ENCODE peak calls at places on chromosomes 5 and 9, in ten cellular contexts. F, L, O, H, X, D, W, T, C and R are unnamed samples.

GRCh38 chr9:96344458-96345180 is 38.9 kb downstream of the SLC35D2 start:
- DNase-seq in F (peak), L (peak), O (peak), H (peak), X (peak), D (peak), W (peak), T (no peak), C (peak), R (peak)

GRCh38 chr5:98794001-98794400 is 20.5 kb downstream of the RGMB start:
- DNase-seq in F (no peak), L (no peak), O (peak), H (no peak), X (no peak), D (no peak), W (no peak), T (no peak), C (no peak), R (no peak)

GRCh38 chr9:30075451-30076199 is 2308.8 kb upstream of the ACO1 start:
- DNase-seq in F (peak), L (no peak), O (no peak), H (no peak), X (no peak), D (no peak), W (no peak), T (no peak), C (peak), R (no peak)

GRCh38 chr5:55022454-55022853 is 1.6 kb upstream of the GZMK start:
- DNase-seq in F (no peak), L (no peak), O (no peak), H (no peak), X (no peak), D (no peak), W (no peak), T (no peak), C (no peak), R (no peak)

GRCh38 chr5:142597546-142598337 is 88.1 kb downstream of the FGF1 start:
- DNase-seq in F (peak), L (peak), O (no peak), H (peak), X (peak), D (peak), W (no peak), T (peak), C (peak), R (no peak)

GRCh38 chr9:135970128-135970815 is 9.1 kb upstream of the UBAC1 start:
- DNase-seq in F (no peak), L (no peak), O (no peak), H (no peak), X (no peak), D (no peak), W (no peak), T (no peak), C (no peak), R (no peak)

GRCh38 chr5:110086658-110087388 is 397.1 kb downstream of the MAN2A1 start:
- DNase-seq in F (peak), L (peak), O (no peak), H (peak), X (peak), D (peak), W (peak), T (peak), C (peak), R (no peak)

GRCh38 chr5:54176066-54176835 is 134.1 kb downstream of the ARL15 start:
- DNase-seq in F (no peak), L (no peak), O (no peak), H (no peak), X (no peak), D (no peak), W (no peak), T (no peak), C (no peak), R (no peak)

GRCh38 chr5:120767171-120767820 is 303.2 kb downstream of the PRR16 start:
- DNase-seq in F (peak), L (peak), O (no peak), H (peak), X (peak), D (no peak), W (no peak), T (no peak), C (peak), R (no peak)

GRCh38 chr9:115158666-115159481 is 40.9 kb upstream of the TNC start:
- DNase-seq in F (peak), L (peak), O (no peak), H (peak), X (peak), D (no peak), W (no peak), T (no peak), C (peak), R (no peak)

GRCh38 chr9:91180240-91180929 is 181.3 kb downstream of the AUH start:
- DNase-seq in F (no peak), L (no peak), O (no peak), H (no peak), X (no peak), D (no peak), W (no peak), T (no peak), C (no peak), R (no peak)

GRCh38 chr5:172939045-172939444 is 20.2 kb upstream of the RPL26L1 start:
- DNase-seq in F (peak), L (peak), O (peak), H (peak), X (peak), D (peak), W (no peak), T (no peak), C (no peak), R (peak)

GRCh38 chr5:137630972-137631370 is 104.9 kb downstream of the KLHL3 start:
- DNase-seq in F (no peak), L (no peak), O (no peak), H (peak), X (peak), D (no peak), W (no peak), T (no peak), C (no peak), R (no peak)

GRCh38 chr9:100670719-100671118 is 92.8 kb downstream of the CAVIN4 start:
- DNase-seq in F (no peak), L (no peak), O (no peak), H (no peak), X (no peak), D (no peak), W (no peak), T (no peak), C (no peak), R (no peak)

GRCh38 chr9:114779352-114779845 is 26.4 kb downstream of the TNFSF15 start:
- DNase-seq in F (peak), L (no peak), O (peak), H (peak), X (no peak), D (peak), W (no peak), T (no peak), C (peak), R (no peak)

GRCh38 chr9:136662656-136663310 is at the start of gene EGFL7:
- DNase-seq in F (no peak), L (no peak), O (no peak), H (peak), X (peak), D (no peak), W (no peak), T (no peak), C (no peak), R (no peak)

GRCh38 chr5:116078199-116078598 is 6.6 kb upstream of the COMMD10 start:
- DNase-seq in F (no peak), L (no peak), O (no peak), H (no peak), X (no peak), D (no peak), W (no peak), T (no peak), C (no peak), R (no peak)

GRCh38 chr5:67149933-67150523 is 46.6 kb downstream of the CD180 start:
- DNase-seq in F (no peak), L (peak), O (no peak), H (peak), X (peak), D (no peak), W (no peak), T (no peak), C (peak), R (no peak)
- TF ChIP-seq CTCF in F (peak), L (peak), O (peak), H (peak), X (peak), D (no peak), W (peak), T (peak), C (peak), R (peak)

DNA sequence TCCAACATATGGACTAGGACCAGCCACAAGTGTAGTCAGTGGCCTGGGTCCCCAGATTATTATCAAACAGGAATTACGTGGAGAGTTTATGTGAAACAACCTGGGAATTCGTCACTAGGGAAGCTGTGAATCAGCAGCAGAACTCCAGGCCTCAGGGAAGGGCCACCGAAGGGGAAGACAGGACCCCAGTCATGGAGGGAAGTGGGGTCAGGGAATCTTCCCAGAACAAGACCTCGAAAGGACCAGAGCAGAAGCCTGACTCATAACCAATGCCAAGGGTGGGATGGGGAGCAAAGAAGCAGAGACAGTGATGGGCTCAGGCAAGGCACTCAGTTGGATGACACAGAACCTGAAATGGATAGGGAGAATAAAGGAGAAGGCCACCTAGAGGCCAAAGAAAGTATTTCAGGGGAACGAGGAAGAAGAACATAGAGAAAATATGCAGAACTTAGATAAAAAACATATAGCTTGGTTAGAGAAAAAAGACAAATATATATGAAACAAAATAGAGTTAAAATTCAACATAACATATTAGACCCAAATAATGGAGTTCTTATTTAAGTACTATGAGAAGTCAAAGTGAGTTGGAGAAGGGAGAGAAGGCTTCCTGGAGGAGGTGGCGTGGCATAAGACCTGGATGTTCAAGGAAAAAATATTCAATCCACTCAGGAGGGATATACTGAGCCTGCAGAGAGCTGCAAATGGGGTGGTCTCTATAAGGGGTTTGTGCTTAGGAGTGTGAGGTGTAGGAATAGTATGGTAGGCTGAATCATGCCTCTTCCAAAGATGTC is 66.7 kb upstream of the CAST start:
- DNase-seq in F (peak), L (no peak), O (no peak), H (no peak), X (peak), D (no peak), W (no peak), T (no peak), C (no peak), R (no peak)
- TF ChIP-seq CTCF in F (peak), L (peak), O (peak), H (peak), X (peak), D (no peak), W (no peak), T (peak), C (peak), R (peak)

GRCh38 chr5:132237141-132237540 is 9.5 kb upstream of the P4HA2 start:
- DNase-seq in F (peak), L (no peak), O (peak), H (no peak), X (no peak), D (peak), W (no peak), T (peak), C (no peak), R (no peak)
- TF ChIP-seq CTCF in F (peak), L (peak), O (no peak), H (peak), X (no peak), D (no peak), W (no peak), T (no peak), C (peak), R (no peak)

DNA sequence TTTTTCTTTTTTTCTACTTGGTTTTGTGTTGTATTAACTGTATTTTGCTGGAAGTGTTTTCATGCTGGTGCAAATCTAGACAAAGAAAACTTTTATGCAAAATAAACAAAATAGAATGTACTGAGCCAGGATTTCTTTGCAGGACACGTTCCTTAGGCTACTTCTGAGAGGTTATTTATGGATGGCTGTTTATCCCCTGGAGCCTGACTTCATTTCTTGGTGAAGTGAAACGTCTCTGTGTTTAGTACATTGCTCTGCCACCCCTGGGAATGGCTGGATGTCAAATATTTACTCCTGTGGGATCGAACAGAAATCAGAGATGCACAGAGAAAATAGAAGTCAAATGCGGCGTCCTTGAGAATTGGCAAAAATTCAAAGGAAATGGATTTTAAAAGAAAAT is 327.1 kb upstream of the MPDZ start:
- DNase-seq in F (no peak), L (no peak), O (no peak), H (no peak), X (no peak), D (no peak), W (no peak), T (no peak), C (no peak), R (no peak)
- TF ChIP-seq CTCF in F (no peak), L (no peak), O (no peak), H (no peak), X (no peak), D (no peak), W (no peak), T (no peak), C (no peak), R (no peak)

DNA sequence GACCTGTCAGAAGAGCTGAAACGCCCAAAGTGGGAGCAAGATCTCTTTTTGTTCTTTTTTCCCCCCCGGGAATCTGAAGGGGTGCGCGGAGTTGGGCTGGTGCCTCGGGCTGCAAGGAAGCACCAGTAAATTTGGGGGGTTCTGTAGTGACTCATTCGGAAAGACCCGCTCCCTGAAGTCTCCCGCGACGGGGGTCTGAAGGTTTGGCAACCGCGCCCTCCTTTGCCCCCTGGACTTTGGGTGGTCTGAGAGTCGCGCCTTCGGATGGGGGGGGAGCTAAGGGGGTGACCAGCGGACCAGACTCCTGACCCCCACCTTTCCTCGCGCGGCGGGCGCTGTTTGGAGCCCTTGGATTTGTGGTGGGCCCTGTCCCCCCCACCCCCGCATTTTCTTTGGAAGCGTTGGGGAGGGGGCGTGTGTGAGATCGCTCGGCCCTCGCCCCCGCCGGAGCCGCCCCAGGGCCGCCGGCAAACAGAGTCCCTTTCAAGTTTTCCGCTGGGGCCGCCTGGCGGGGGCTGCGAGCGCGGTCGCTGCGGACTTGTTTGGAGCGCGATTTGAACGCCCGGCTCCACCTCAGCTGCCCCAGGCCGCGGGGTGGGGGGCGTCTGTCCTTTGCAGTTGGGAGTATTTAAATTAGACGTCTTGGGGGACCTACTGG is 2.0 kb downstream of the CXXC5 start:
- DNase-seq in F (no peak), L (no peak), O (peak), H (no peak), X (no peak), D (no peak), W (no peak), T (no peak), C (peak), R (peak)
- TF ChIP-seq CTCF in F (no peak), L (peak), O (peak), H (peak), X (peak), D (peak), W (peak), T (no peak), C (peak), R (peak)

GRCh38 chr5:9920696-9921095 is 290.5 kb upstream of the TAS2R1 start:
- DNase-seq in F (no peak), L (no peak), O (no peak), H (no peak), X (no peak), D (no peak), W (no peak), T (no peak), C (no peak), R (no peak)

GRCh38 chr5:9927106-9927505 is 297.0 kb upstream of the TAS2R1 start:
- DNase-seq in F (peak), L (peak), O (no peak), H (peak), X (peak), D (no peak), W (no peak), T (no peak), C (peak), R (no peak)

GRCh38 chr5:9919306-9920030 is 289.3 kb upstream of the TAS2R1 start:
- DNase-seq in F (no peak), L (no peak), O (no peak), H (no peak), X (no peak), D (no peak), W (no peak), T (no peak), C (peak), R (no peak)

GRCh38 chr5:9924614-9925013 is 294.5 kb upstream of the TAS2R1 start:
- DNase-seq in F (peak), L (peak), O (no peak), H (peak), X (peak), D (no peak), W (no peak), T (peak), C (peak), R (no peak)

DNA sequence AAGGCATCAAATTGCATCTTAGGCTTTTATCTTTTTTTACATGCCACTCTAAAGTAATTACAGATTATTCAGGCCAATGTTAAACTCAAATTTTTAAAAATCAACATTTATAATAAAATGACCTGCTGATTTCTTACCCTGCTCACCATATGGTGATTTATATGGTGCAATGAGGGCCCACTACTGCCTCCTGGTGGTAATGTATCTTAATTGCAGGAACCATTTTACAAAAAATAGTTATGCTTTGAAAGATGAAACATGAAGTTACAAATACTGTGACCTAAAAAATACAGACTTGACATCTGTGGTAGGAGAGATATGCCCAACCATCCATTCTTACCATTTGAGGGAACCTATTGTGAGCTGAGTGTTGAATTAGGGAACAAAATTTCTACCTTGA is 292.6 kb upstream of the TAS2R1 start:
- DNase-seq in F (no peak), L (no peak), O (no peak), H (no peak), X (no peak), D (no peak), W (no peak), T (no peak), C (no peak), R (no peak)
- TF ChIP-seq CTCF in F (peak), L (peak), O (peak), H (peak), X (peak), D (no peak), W (no peak), T (peak), C (no peak), R (peak)

GRCh38 chr5:60590172-60590571 is 109.8 kb downstream of the DEPDC1B start:
- DNase-seq in F (no peak), L (no peak), O (no peak), H (no peak), X (no peak), D (no peak), W (no peak), T (no peak), C (no peak), R (no peak)

GRCh38 chr5:60584304-60584703 is 115.7 kb downstream of the DEPDC1B start:
- DNase-seq in F (no peak), L (no peak), O (no peak), H (no peak), X (no peak), D (no peak), W (no peak), T (no peak), C (no peak), R (no peak)

GRCh38 chr5:60585618-60586017 is 114.3 kb downstream of the DEPDC1B start:
- DNase-seq in F (no peak), L (no peak), O (no peak), H (no peak), X (no peak), D (no peak), W (no peak), T (no peak), C (no peak), R (no peak)

GRCh38 chr5:60583598-60583997 is 116.4 kb downstream of the DEPDC1B start:
- DNase-seq in F (peak), L (no peak), O (no peak), H (peak), X (no peak), D (no peak), W (no peak), T (no peak), C (peak), R (no peak)

DNA sequence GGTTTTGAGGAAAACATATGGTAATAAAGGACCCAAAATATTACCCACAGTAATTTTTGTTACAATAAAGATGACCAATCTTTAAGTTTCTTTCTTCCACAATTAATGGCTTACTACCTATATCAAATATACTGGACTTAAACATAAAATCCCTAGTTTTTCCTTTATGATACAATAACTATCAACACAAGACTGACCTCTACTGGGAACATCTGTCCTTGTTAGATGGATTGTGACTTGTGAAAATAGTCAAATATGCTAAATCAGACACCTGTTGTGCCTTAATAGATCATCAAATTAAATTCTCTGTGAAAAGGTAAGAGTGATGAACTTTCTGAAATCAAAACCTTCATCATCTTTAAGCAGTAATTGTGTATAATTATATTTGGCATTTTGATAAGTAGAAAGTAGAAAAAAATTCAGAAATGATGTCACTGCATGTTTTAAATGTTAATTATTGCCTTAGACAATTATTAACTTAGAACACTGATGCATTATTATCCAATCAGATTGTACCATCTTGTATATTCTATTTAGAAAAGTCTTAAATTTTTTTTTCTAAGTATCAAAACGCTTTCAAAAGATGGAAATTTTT is 113.6 kb downstream of the DEPDC1B start:
- DNase-seq in F (peak), L (no peak), O (no peak), H (peak), X (peak), D (no peak), W (no peak), T (no peak), C (peak), R (no peak)
- TF ChIP-seq CTCF in F (peak), L (peak), O (no peak), H (peak), X (peak), D (no peak), W (no peak), T (peak), C (peak), R (peak)

GRCh38 chr9:8400378-8400777 is 600.8 kb upstream of the DMAC1 start:
- DNase-seq in F (no peak), L (no peak), O (no peak), H (no peak), X (no peak), D (no peak), W (no peak), T (no peak), C (no peak), R (no peak)
- TF ChIP-seq CTCF in F (no peak), L (no peak), O (no peak), H (no peak), X (no peak), D (no peak), W (no peak), T (no peak), C (no peak), R (no peak)